ENCODE peak calls at places on chromosomes 3 and 15, in eight cellular contexts. J is left cardiac atrium, X is retina, V is mesenchymal stem cell, S is HEK293T, H is SJSA1, M is BE2C, E is heart left ventricle. W is an unnamed sample.

GRCh38 chr15:90716317-90716975 is 700 bp upstream of the BLM start:
- DNase-seq in J (no peak), X (no peak), V (peak), S (no peak), H (no peak), M (no peak), E (peak), W (no peak)

GRCh38 chr3:110246796-110247369 is 824.7 kb upstream of the NECTIN3 start:
- DNase-seq in J (no peak), X (no peak), V (peak), S (no peak), H (no peak), M (no peak), E (no peak), W (no peak)

GRCh38 chr3:72347819-72348319 is 500.4 kb downstream of the SHQ1 start:
- DNase-seq in J (peak), X (no peak), V (peak), S (no peak), H (peak), M (no peak), E (peak), W (no peak)

GRCh38 chr3:131299836-131300235 is 81.7 kb upstream of the NUDT16 start:
- DNase-seq in J (no peak), X (no peak), V (no peak), S (no peak), H (no peak), M (no peak), E (no peak), W (no peak)

GRCh38 chr15:62828364-62828763 is 214.2 kb upstream of the TPM1 start:
- DNase-seq in J (no peak), X (no peak), V (peak), S (no peak), H (no peak), M (no peak), E (no peak), W (no peak)

GRCh38 chr3:72185549-72186484 is 400.9 kb upstream of the PROK2 start:
- DNase-seq in J (peak), X (no peak), V (peak), S (no peak), H (peak), M (peak), E (no peak), W (no peak)

GRCh38 chr3:32791833-32792232 is 26.0 kb upstream of the TRIM71 start:
- DNase-seq in J (no peak), X (no peak), V (no peak), S (no peak), H (no peak), M (no peak), E (no peak), W (no peak)

GRCh38 chr3:15331606-15332404 is 581 bp downstream of the SH3BP5 start:
- DNase-seq in J (peak), X (peak), V (peak), S (peak), H (no peak), M (peak), E (peak), W (peak)

GRCh38 chr3:60555704-60556340 is 695.4 kb downstream of the FHIT start:
- DNase-seq in J (no peak), X (peak), V (peak), S (no peak), H (no peak), M (no peak), E (no peak), W (no peak)

GRCh38 chr3:179768080-179768479 is 115.2 kb downstream of the USP13 start:
- DNase-seq in J (no peak), X (peak), V (peak), S (peak), H (no peak), M (peak), E (no peak), W (peak)